ENCODE peak calls at places on chromosomes 6 and 20, in four cellular contexts. G is brain microvascular endothelial cell, A is omental fat pad, E is NB4. P is an unnamed sample.

GRCh38 chr6:20370801-20371200 is 30.9 kb upstream of the E2F3 start:
- DNase-seq in G (no peak), E (no peak), A (no peak), P (no peak)

GRCh38 chr6:169618526-169619490 is 83.0 kb downstream of the WDR27 start:
- DNase-seq in E (no peak), A (no peak), G (peak; percentile 73), P (no peak)

GRCh38 chr6:444653-445275 is 53.2 kb downstream of the IRF4 start:
- DNase-seq in G (no peak), A (no peak), E (no peak), P (no peak)

GRCh38 chr6:157555795-157556645 is 175.0 kb downstream of the ZDHHC14 start:
- DNase-seq in G (no peak), A (no peak), E (no peak), P (no peak)

GRCh38 chr6:40482532-40482931 is 104.6 kb downstream of the LRFN2 start:
- DNase-seq in G (no peak), A (no peak), E (no peak), P (peak; percentile 32)

GRCh38 chr6:112216699-112217551 is 37.4 kb downstream of the LAMA4 start:
- DNase-seq in E (peak; percentile 5), G (peak; percentile 81), A (no peak), P (no peak)

GRCh38 chr6:156781882-156782631 is 4.9 kb downstream of the ARID1B start:
- DNase-seq in E (no peak), A (no peak), G (no peak), P (no peak)

GRCh38 chr20:49281059-49281912 is 3.4 kb upstream of the ZNFX1 start:
- DNase-seq in A (no peak), E (peak; percentile 89), G (peak; percentile 38), P (no peak)

GRCh38 chr6:87737948-87738347 is 35.9 kb upstream of the AKIRIN2 start:
- DNase-seq in G (no peak), E (no peak), A (no peak), P (no peak)

GRCh38 chr6:31407699-31408098 is 4.3 kb downstream of the MICA start:
- DNase-seq in A (no peak), G (peak; percentile 11), E (peak; percentile 79), P (no peak)

GRCh38 chr6:43699564-43700186 is 12.1 kb upstream of the MRPS18A start:
- DNase-seq in A (no peak), E (no peak), G (peak; percentile 21), P (no peak)

DNA sequence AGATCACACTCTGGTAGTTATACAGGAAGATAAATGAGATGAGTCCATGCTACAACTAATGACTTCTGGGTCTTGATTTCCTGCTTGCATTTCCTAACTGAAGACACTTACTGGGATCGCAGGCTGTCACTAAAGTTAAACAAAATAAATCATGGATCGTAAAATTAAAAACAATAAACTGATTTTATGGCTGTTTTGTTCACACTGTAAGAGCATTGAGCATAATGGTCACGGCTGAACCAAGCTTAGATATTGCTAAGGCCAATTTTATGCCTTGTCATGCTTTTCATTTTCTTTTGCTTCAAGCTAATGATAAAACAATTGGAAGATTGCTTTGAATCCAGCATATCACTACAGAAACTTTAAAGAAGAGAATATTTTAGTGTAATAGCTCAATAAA is 332.5 kb upstream of the CITED2 start:
- DNase-seq in E (no peak), G (no peak), A (no peak), P (no peak)
- TF ChIP-seq CTCF in E (no peak), G (no peak), A (no peak), P (no peak)

DNA sequence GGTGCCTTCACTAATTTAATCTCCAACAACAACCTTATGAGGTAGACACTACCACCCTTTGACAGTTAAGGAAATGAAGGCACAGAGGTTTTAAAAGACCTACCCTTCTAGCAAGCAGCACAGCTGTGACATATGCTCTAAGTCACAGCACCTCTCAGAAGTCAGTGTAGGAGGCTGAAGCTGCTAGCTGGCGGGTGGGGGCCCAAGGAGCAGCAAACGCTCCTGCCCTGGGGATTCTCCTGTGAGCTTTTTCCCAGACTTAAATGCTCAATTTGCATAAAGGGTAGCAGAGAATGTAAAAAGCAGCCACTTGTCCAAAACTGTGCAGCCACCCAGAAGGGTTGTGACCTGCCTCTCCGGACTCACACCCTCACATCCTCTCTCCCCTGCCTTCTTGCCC is 23.4 kb upstream of the ARMC12 start:
- DNase-seq in A (no peak), E (no peak), G (no peak), P (no peak)
- TF ChIP-seq CTCF in A (no peak), E (no peak), G (no peak), P (no peak)

GRCh38 chr6:149194815-149195558 is 122.5 kb upstream of the TAB2 start:
- DNase-seq in E (no peak), G (no peak), A (no peak), P (no peak)

GRCh38 chr6:149186873-149187272 is 130.6 kb upstream of the TAB2 start:
- DNase-seq in G (no peak), E (no peak), A (no peak), P (no peak)

GRCh38 chr6:149185799-149186357 is 131.6 kb upstream of the TAB2 start:
- DNase-seq in G (no peak), E (no peak), A (no peak), P (no peak)

GRCh38 chr6:149196091-149196490 is 121.4 kb upstream of the TAB2 start:
- DNase-seq in A (no peak), G (no peak), E (no peak), P (no peak)

GRCh38 chr6:149190228-149190831 is 127.2 kb upstream of the TAB2 start:
- DNase-seq in E (peak; percentile 38), A (no peak), G (peak; percentile 39), P (no peak)
- TF ChIP-seq CTCF in E (no peak), A (no peak), G (peak; percentile 39), P (no peak)

GRCh38 chr6:166999145-166999844 is at the start of gene CEP43:
- DNase-seq in G (peak; percentile 90), E (peak; percentile 96), A (peak; percentile 77), P (peak; percentile 98)

GRCh38 chr6:166998256-166999144 is 697 bp upstream of the CEP43 start:
- DNase-seq in E (peak; percentile 52), A (no peak), G (peak; percentile 18), P (peak; percentile 57)

GRCh38 chr6:166996406-166996805 is 2.8 kb upstream of the CEP43 start:
- DNase-seq in E (peak; percentile 36), G (peak; percentile 45), A (no peak), P (no peak)

GRCh38 chr6:166997348-166997747 is 1.8 kb upstream of the CEP43 start:
- DNase-seq in G (no peak), E (no peak), A (no peak), P (no peak)

DNA sequence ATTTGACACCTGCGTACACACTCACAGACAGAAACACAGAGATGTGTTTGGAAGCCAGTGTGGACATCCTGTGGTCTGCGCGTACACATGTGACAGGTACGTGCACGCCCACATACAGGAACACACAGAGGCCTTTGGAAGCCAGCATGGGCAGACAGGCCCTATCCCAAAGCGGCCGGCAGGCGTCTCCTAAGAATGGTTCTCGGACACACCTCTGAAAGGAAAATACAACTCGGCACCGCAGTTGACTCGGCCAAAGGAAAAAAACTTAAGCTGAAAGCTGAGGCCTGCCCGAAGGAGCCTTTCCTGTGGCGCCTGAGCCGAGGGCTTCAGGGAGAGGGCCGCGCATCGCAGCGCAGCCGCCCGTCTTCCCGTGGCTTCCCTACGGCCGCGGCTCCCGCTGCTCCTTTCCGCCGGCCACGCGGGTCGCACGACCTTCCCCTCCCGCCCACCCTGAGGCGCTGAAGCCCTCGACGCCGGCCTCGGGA is 1.4 kb upstream of the CEP43 start:
- DNase-seq in E (peak; percentile 80), G (peak; percentile 76), A (peak; percentile 29), P (no peak)
- TF ChIP-seq CTCF in E (peak; percentile 42), G (peak; percentile 78), A (no peak), P (peak; percentile 21)

GRCh38 chr6:45092135-45092534 is 236.0 kb upstream of the RUNX2 start:
- DNase-seq in G (no peak), E (no peak), A (no peak), P (no peak)

GRCh38 chr6:45082091-45082490 is 246.0 kb upstream of the RUNX2 start:
- DNase-seq in G (no peak), E (no peak), A (no peak), P (no peak)

GRCh38 chr6:45084257-45084656 is 243.9 kb upstream of the RUNX2 start:
- DNase-seq in E (no peak), G (no peak), A (no peak), P (no peak)

GRCh38 chr6:45081634-45082033 is 246.5 kb upstream of the RUNX2 start:
- DNase-seq in A (no peak), E (no peak), G (no peak), P (no peak)

DNA sequence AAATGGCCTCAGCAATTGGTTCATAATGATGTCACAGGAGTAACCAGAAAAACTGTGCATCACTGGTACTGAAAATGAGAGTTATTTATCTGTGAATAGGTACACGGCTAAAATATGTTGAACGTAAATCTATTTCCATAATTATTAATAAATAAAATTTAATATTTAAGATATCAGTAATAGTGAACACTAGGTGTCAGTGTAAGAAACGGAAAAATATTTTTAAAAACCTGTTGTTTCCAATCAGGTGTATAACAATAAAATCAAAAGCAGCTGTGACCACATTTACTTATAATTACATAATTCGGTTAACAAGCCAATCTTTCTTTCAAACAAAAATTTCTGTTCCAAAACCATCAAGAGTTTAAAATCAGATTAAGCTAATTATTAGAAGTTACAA is 241.4 kb upstream of the RUNX2 start:
- DNase-seq in A (no peak), E (no peak), G (no peak), P (no peak)
- TF ChIP-seq CTCF in A (no peak), E (no peak), G (no peak), P (no peak)

GRCh38 chr6:161498359-161498758 is 224.5 kb upstream of the AGPAT4 start:
- DNase-seq in A (no peak), G (peak; percentile 13), E (peak; percentile 25), P (peak; percentile 46)
- TF ChIP-seq CTCF in A (no peak), G (peak; percentile 53), E (peak; percentile 9), P (no peak)

GRCh38 chr6:105058316-105058715 is 101.4 kb downstream of the LIN28B start:
- DNase-seq in G (no peak), A (no peak), E (no peak), P (no peak)
- TF ChIP-seq CTCF in G (no peak), A (no peak), E (no peak), P (no peak)

P was measured in nephron progenitor cell.